ENCODE peak calls at places on chromosomes 16 and 17, in ten cellular contexts. F is mesendoderm, D is neural progenitor cell, K is GM23248, O is mucosa of descending colon, B is endodermal cell, M is left ventricle myocardium inferior, W is heart right ventricle, R is left lung, E is PC-3. U is an unnamed sample. For H3K4me1, the result is how much of the 10 kb centered on the place peaks cover.

GRCh38 chr16:11437069-11437468 is 91.8 kb downstream of the RMI2 start:
- DNase-seq in E (no peak), M (no peak), B (no peak), R (peak), K (no peak), F (no peak), O (no peak), W (no peak), D (no peak), U (no peak)

GRCh38 chr16:57349212-57350031 is 9.2 kb upstream of the CCL22 start:
- DNase-seq in B (no peak), E (no peak), M (no peak), D (no peak), O (no peak), F (no peak), R (no peak), K (no peak), W (no peak), U (no peak)

GRCh38 chr17:19724501-19725420 is 8.4 kb upstream of the SLC47A2 start:
- DNase-seq in E (no peak), D (no peak), R (peak), F (no peak), B (peak), K (peak), O (peak), W (peak), M (peak), U (no peak)

GRCh38 chr16:56514845-56515244 is 5.0 kb downstream of the BBS2 start:
- DNase-seq in B (no peak), O (no peak), R (no peak), F (no peak), E (peak), M (no peak), W (no peak), K (peak), D (no peak), U (no peak)

GRCh38 chr17:81164464-81165245 is 652 bp upstream of the PVALEF start:
- DNase-seq in R (peak), B (peak), F (no peak), O (peak), E (no peak), W (no peak), K (no peak), M (no peak), D (peak), U (no peak)

GRCh38 chr17:45223541-45224528 is 2.1 kb downstream of the FMNL1 start:
- DNase-seq in B (no peak), M (no peak), F (no peak), R (peak), O (peak), K (no peak), W (no peak), E (no peak), D (no peak), U (no peak)

GRCh38 chr17:83053021-83053778 is 26.2 kb upstream of the METRNL start:
- DNase-seq in K (peak), B (peak), F (no peak), O (no peak), R (no peak), W (no peak), D (peak), M (peak), E (no peak), U (no peak)

GRCh38 chr16:23072769-23073549 is 76.3 kb downstream of the USP31 start:
- DNase-seq in O (no peak), W (no peak), K (peak), F (no peak), B (no peak), M (no peak), E (peak), R (no peak), D (peak), U (no peak)

GRCh38 chr16:9097266-9098219 is 6.1 kb downstream of the HAPSTR1 start:
- DNase-seq in W (no peak), B (peak), E (no peak), D (peak), F (no peak), K (no peak), O (no peak), R (no peak), M (no peak), U (no peak)

GRCh38 chr16:23119570-23119969 is 29.7 kb downstream of the USP31 start:
- DNase-seq in W (no peak), M (no peak), D (no peak), O (no peak), F (no peak), K (peak), R (no peak), B (no peak), E (no peak), U (no peak)

GRCh38 chr16:50509521-50510341 is 38.5 kb upstream of the NKD1 start:
- DNase-seq in O (no peak), W (no peak), K (peak), M (no peak), E (peak), B (peak), R (no peak), F (peak), D (peak), U (peak)

GRCh38 chr16:65195998-65196397 is 74.1 kb upstream of the CDH11 start:
- DNase-seq in M (no peak), E (peak), R (no peak), O (no peak), F (no peak), D (no peak), W (no peak), B (no peak), K (no peak), U (no peak)

GRCh38 chr17:4968916-4969550 is 1.4 kb upstream of the SPAG7 start:
- DNase-seq in M (no peak), B (peak), F (peak), D (peak), O (peak), K (peak), R (no peak), W (no peak), E (peak), U (no peak)

GRCh38 chr16:88651989-88652762 is 1.3 kb upstream of the CYBA start:
- DNase-seq in O (peak), D (no peak), R (peak), W (no peak), M (no peak), E (no peak), F (no peak), K (no peak), B (no peak), U (no peak)

GRCh38 chr17:4420692-4421131 is 13.0 kb upstream of the SPNS3 start:
- DNase-seq in W (peak), O (no peak), R (no peak), K (peak), E (peak), M (no peak), F (peak), B (peak), D (peak), U (no peak)

GRCh38 chr17:4090898-4091297 is 51.9 kb downstream of the ZZEF1 start:
- DNase-seq in W (no peak), M (no peak), B (no peak), E (no peak), F (no peak), R (no peak), K (peak), O (no peak), D (no peak), U (no peak)

GRCh38 chr16:46947900-46948547 is 25.4 kb downstream of the DNAJA2 start:
- DNase-seq in R (no peak), B (peak), D (peak), F (peak), W (no peak), O (no peak), E (peak), M (no peak), K (peak), U (peak)

GRCh38 chr17:19904924-19905323 is 37.2 kb upstream of the ULK2 start:
- DNase-seq in K (no peak), R (peak), M (peak), B (no peak), E (no peak), W (no peak), F (no peak), O (no peak), D (no peak), U (no peak)

GRCh38 chr16:53504665-53505064 is 1.7 kb upstream of the AKTIP start:
- DNase-seq in D (no peak), F (no peak), K (peak), E (no peak), B (peak), R (no peak), O (no peak), M (no peak), W (no peak), U (no peak)

GRCh38 chr16:48194828-48195566 is 39.2 kb upstream of the ABCC12 start:
- DNase-seq in F (no peak), R (no peak), O (no peak), B (no peak), W (no peak), D (no peak), M (no peak), E (peak), K (no peak), U (no peak)

GRCh38 chr17:63786961-63787711 is 13.2 kb downstream of the DDX42 start:
- DNase-seq in E (peak), O (no peak), W (no peak), M (no peak), K (no peak), R (no peak), F (peak), D (no peak), B (peak), U (no peak)

GRCh38 chr17:81479672-81480071 is 32.9 kb downstream of the ACTG1 start:
- DNase-seq in K (no peak), W (no peak), D (no peak), F (no peak), O (no peak), M (no peak), R (no peak), E (no peak), B (no peak), U (no peak)

GRCh38 chr17:57045868-57046671 is 39.0 kb upstream of the AKAP1 start:
- DNase-seq in B (peak), E (no peak), M (no peak), F (no peak), O (no peak), W (no peak), D (no peak), R (peak), K (peak), U (no peak)

GRCh38 chr17:9647014-9647413 is 1.7 kb downstream of the USP43 start:
- DNase-seq in M (no peak), K (no peak), R (no peak), F (peak), B (peak), W (no peak), D (peak), E (peak), O (no peak), U (no peak)

GRCh38 chr17:56230660-56231059 is 77.4 kb downstream of the ANKFN1 start:
- DNase-seq in D (no peak), M (no peak), W (no peak), E (no peak), F (no peak), R (no peak), O (no peak), B (no peak), K (peak), U (no peak)

GRCh38 chr16:4664538-4665418 is 28.6 kb upstream of the NUDT16L1 start:
- DNase-seq in K (no peak), W (peak), O (peak), E (no peak), M (peak), R (no peak), D (no peak), B (no peak), F (peak), U (no peak)

GRCh38 chr16:20873331-20873730 is 26.8 kb downstream of the DCUN1D3 start:
- DNase-seq in D (no peak), E (no peak), M (no peak), O (no peak), K (no peak), F (peak), W (no peak), R (no peak), B (no peak), U (no peak)

GRCh38 chr16:22186517-22186916 is 19.6 kb upstream of the EEF2K start:
- DNase-seq in K (peak), E (no peak), B (peak), R (no peak), O (no peak), W (no peak), M (no peak), D (peak), F (peak), U (no peak)

GRCh38 chr17:76727745-76728456 is 1.3 kb downstream of the METTL23 start:
- DNase-seq in O (no peak), B (peak), M (no peak), F (no peak), R (no peak), W (no peak), D (no peak), K (peak), E (no peak), U (no peak)

GRCh38 chr17:82880620-82881019 is 40.8 kb upstream of the ZNF750 start:
- DNase-seq in K (no peak), M (peak), O (peak), B (no peak), F (no peak), E (no peak), R (peak), W (no peak), D (no peak), U (no peak)

GRCh38 chr17:55601874-55602364 is 90.7 kb upstream of the SMIM36 start:
- DNase-seq in K (peak), R (no peak), W (no peak), M (no peak), O (no peak), B (peak), E (peak), F (peak), D (peak), U (peak)

GRCh38 chr17:82302991-82303943 is 14.1 kb downstream of the CD7 start:
- DNase-seq in M (no peak), K (no peak), O (no peak), D (no peak), R (peak), B (no peak), E (no peak), W (no peak), F (no peak), U (no peak)

DNA sequence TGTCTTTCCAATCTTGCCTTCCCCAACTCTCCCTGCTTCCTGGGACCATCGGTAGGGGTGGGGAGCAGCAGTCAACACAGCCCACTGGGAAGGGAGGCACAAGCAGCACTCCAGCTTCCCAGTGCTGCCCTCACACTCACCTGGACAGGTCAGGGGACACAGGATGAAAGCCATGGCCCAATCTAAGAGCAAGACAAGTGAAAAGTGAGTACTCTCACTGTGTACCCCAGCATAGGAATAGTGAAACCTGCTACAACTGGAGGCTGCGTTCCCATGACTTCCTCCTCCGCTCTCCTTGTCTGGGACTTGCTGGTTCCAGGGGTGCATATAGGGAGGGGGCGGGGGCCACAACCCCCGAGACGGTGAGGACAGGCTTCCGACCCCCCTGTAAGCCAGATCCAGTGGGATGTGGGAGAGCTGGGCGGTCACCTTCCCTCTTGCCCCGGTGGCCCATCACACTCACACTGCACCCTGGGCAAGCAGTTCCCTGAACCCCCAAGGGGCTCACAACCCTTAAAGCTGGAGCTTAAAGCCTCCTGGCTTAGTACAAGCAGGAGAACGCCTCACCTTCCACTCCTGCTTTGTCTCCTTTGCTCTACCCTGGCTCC is 29.5 kb upstream of the SLC25A19 start:
- DNase-seq in D (no peak), O (no peak), W (no peak), E (no peak), K (no peak), M (no peak), B (no peak), R (peak), F (no peak), U (no peak)
- H3K4me1 ChIP-seq in D (under half), O (under half), W (under half), E (under half), K (under half), M (under half), B (under half), R (half or more), F (under half), U (under half)

GRCh38 chr16:79097090-79097489 is 503.4 kb downstream of the MAF start:
- DNase-seq in B (no peak), K (no peak), F (no peak), W (no peak), O (no peak), M (no peak), R (no peak), E (no peak), D (no peak), U (no peak)
- H3K4me1 ChIP-seq in B (under half), K (under half), F (under half), W (under half), O (under half), M (under half), R (under half), E (under half), D (under half), U (under half)

GRCh38 chr16:73052441-73053030 is 4.6 kb upstream of the ZFHX3 start:
- DNase-seq in K (no peak), F (peak), R (no peak), D (peak), B (peak), W (no peak), E (no peak), O (no peak), M (no peak), U (no peak)
- H3K4me1 ChIP-seq in K (under half), F (under half), R (half or more), D (half or more), B (under half), W (under half), E (half or more), O (half or more), M (half or more), U (under half)

GRCh38 chr17:50144346-50144745 is 6.1 kb downstream of the PPP1R9B start:
- DNase-seq in W (no peak), B (no peak), K (no peak), M (no peak), F (no peak), E (no peak), O (no peak), R (no peak), D (no peak), U (no peak)

GRCh38 chr17:50144845-50145531 is 5.5 kb downstream of the PPP1R9B start:
- DNase-seq in W (no peak), F (no peak), B (no peak), E (no peak), K (no peak), D (no peak), O (no peak), M (no peak), R (peak), U (no peak)

GRCh38 chr17:50141750-50142119 is 8.7 kb downstream of the PPP1R9B start:
- DNase-seq in F (no peak), M (no peak), R (no peak), E (no peak), D (no peak), W (no peak), B (no peak), O (peak), K (no peak), U (no peak)

GRCh38 chr17:50145532-50146229 is 4.8 kb downstream of the PPP1R9B start:
- DNase-seq in E (no peak), M (no peak), D (no peak), F (no peak), R (peak), W (no peak), B (no peak), K (no peak), O (no peak), U (no peak)

GRCh38 chr17:50143461-50144176 is 6.9 kb downstream of the PPP1R9B start:
- DNase-seq in B (no peak), R (peak), F (no peak), D (no peak), O (no peak), E (no peak), M (no peak), W (no peak), K (no peak), U (no peak)
- H3K4me1 ChIP-seq in B (under half), R (half or more), F (under half), D (under half), O (under half), E (under half), M (half or more), W (under half), K (under half), U (under half)